ENCODE peak calls at places on chromosomes 2 and 18, in five cellular contexts. L is prostate gland; J is heart right ventricle; V is endodermal cell; C is naive thymus-derived CD4-positive, alpha-beta T cell. I is an unnamed sample.

GRCh38 chr18:48673456-48674197 is 134.8 kb downstream of the CTIF start:
- DNase-seq in L (no peak), J (no peak), V (no peak), C (no peak), I (no peak)

GRCh38 chr2:173298536-173299097 is 56.1 kb upstream of the CDCA7 start:
- DNase-seq in L (no peak), J (no peak), V (no peak), C (no peak), I (no peak)

GRCh38 chr2:180101846-180102245 is 94.7 kb upstream of the CWC22 start:
- DNase-seq in L (no peak), J (no peak), V (no peak), C (no peak), I (no peak)

GRCh38 chr2:190717764-190718651 is 69.1 kb downstream of the NAB1 start:
- DNase-seq in L (no peak), J (no peak), V (no peak), C (no peak), I (no peak)

GRCh38 chr2:204538179-204539009 is 6.9 kb upstream of the PARD3B start:
- DNase-seq in L (no peak), J (no peak), V (peak; percentile 82), C (no peak), I (no peak)

GRCh38 chr2:195575879-195576391 is 81.1 kb upstream of the SLC39A10 start:
- DNase-seq in L (no peak), J (no peak), V (no peak), C (no peak), I (no peak)

GRCh38 chr2:33441235-33441810 is 35.1 kb upstream of the RASGRP3 start:
- DNase-seq in L (no peak), J (no peak), V (peak; percentile 82), C (no peak), I (peak; percentile 60)

GRCh38 chr2:181430406-181431199 is 26.6 kb upstream of the ITGA4 start:
- DNase-seq in L (no peak), J (no peak), V (no peak), C (peak; percentile 11), I (no peak)

GRCh38 chr2:177857538-177857937 is 215.0 kb downstream of the PDE11A start:
- DNase-seq in L (no peak), J (no peak), V (no peak), C (no peak), I (no peak)

GRCh38 chr2:188367164-188367563 is 75.5 kb downstream of the GULP1 start:
- DNase-seq in L (no peak), J (no peak), V (no peak), C (no peak), I (no peak)

GRCh38 chr2:127174176-127174575 is 45.9 kb downstream of the CYP27C1 start:
- DNase-seq in L (no peak), J (no peak), V (peak; percentile 67), C (no peak), I (no peak)

GRCh38 chr2:17083902-17084301 is 418.3 kb upstream of the CYRIA start:
- DNase-seq in L (no peak), J (no peak), V (no peak), C (no peak), I (no peak)

GRCh38 chr2:29606105-29606871 is 315.1 kb downstream of the ALK start:
- DNase-seq in L (no peak), J (no peak), V (no peak), C (no peak), I (no peak)

GRCh38 chr2:240921319-240922233 is 15.4 kb downstream of the CROCC2 start:
- DNase-seq in L (no peak), J (peak; percentile 57), V (peak; percentile 31), C (no peak), I (peak; percentile 86)

GRCh38 chr2:85545780-85546240 is 6.8 kb downstream of the MAT2A start:
- DNase-seq in L (no peak), J (no peak), V (no peak), C (no peak), I (no peak)

GRCh38 chr2:27199241-27199640 is 12.6 kb upstream of the ATRAID start:
- DNase-seq in L (no peak), J (no peak), V (no peak), C (no peak), I (no peak)

GRCh38 chr2:27191107-27191829 is 20.6 kb upstream of the ATRAID start:
- DNase-seq in L (peak; percentile 21), J (no peak), V (peak; percentile 81), C (peak; percentile 28), I (no peak)

GRCh38 chr2:27189989-27190388 is 21.9 kb upstream of the ATRAID start:
- DNase-seq in L (no peak), J (no peak), V (no peak), C (no peak), I (no peak)

GRCh38 chr2:27198627-27199026 is 13.2 kb upstream of the ATRAID start:
- DNase-seq in L (no peak), J (no peak), V (no peak), C (no peak), I (no peak)

GRCh38 chr2:27194538-27195354 is 17.1 kb upstream of the ATRAID start:
- DNase-seq in L (no peak), J (no peak), V (no peak), C (no peak), I (no peak)
- H3K36me3 ChIP-seq in L (no peaks in the 10 kb centered on the region), J (peaks cover under 1% of the 10 kb centered on the region), V (no peaks in the 10 kb centered on the region), C (no peaks in the 10 kb centered on the region), I (no peaks in the 10 kb centered on the region)

GRCh38 chr2:109186656-109187250 is 57.7 kb downstream of the SH3RF3 start:
- DNase-seq in L (no peak), J (no peak), V (no peak), C (no peak), I (no peak)
- H3K4me3 ChIP-seq in L (no peak overlapping the region), J (no peak overlapping the region), V (no peak overlapping the region), C (no peak overlapping the region), I (no peak overlapping the region)

DNA sequence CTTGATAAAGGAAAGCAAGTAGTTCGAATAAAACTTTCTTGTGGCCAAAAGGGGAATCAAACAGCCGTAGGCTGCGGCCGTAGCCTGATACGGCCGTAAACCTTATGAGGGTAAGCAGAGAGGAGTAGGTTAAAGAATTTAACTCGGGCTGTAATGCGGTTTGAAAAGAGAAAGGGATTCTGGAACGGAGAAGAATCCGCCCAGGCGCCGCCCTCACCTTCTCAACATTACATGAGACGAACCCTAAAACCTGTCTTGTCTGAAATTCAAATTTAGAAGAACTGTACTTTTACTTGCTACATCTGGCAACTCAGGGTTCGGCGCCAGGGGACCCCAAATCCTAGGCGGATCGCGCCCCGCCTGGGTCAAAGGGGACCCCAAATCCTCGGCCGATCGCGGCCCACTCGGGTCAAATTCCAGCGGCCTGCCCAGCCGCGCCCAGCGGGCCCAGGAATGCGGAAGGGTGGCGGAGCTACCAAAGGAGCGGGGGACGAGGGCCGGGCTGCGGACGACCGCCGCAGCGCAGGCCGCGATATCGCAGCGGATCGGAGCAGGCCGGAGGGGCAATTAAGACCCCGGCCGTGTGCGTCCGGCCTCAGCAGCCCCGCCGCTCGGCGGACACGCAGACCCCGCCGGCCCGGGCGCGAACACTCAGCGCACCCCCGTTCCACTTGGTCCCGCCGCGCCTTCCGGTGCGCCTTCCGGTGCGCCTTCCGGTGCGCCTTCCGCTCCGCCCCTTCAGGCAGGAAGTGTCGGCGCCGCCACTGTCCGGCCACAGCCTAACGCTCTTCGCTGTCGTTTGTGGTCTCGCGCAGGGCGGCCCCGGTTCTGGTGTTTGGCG is at the start of gene MYL12B:
- DNase-seq in L (peak; percentile 70), J (peak; percentile 82), V (peak; percentile 91), C (peak; percentile 82), I (peak; percentile 92)
- H3K4me1 ChIP-seq in L (peaks cover 7% of the 10 kb centered on the region), J (peaks cover 64% of the 10 kb centered on the region), V (peaks cover 9% of the 10 kb centered on the region), C (peaks cover 54% of the 10 kb centered on the region), I (peaks cover 7% of the 10 kb centered on the region)

DNA sequence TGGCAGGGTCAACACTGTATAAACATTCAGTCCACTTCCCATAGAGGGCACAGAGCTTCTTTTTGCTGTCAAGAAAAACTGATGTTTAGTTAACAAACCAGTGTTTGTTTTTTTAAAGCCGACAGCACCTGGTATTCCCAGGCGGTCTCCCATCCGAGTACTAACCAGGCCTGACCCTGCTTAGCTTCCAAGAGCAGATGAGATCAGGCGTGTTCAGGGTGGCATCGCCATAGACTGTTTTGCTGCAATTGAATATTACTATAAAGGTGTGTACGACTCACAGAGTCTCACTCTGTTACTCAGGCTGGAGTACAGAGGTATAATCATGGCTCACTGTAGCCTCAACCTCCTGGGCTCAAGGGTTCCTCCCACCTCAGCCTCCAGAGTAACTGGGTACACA is 31.5 kb downstream of the CABYR start:
- DNase-seq in L (no peak), J (no peak), V (no peak), C (no peak), I (no peak)
- H3K36me3 ChIP-seq in L (peaks cover 6% of the 10 kb centered on the region), J (peaks cover 53% of the 10 kb centered on the region), V (peaks cover 14% of the 10 kb centered on the region), C (no peaks in the 10 kb centered on the region), I (no peaks in the 10 kb centered on the region)

GRCh38 chr2:69013123-69013836 is at the start of gene ANTXR1:
- DNase-seq in L (peak; percentile 27), J (peak; percentile 36), V (peak; percentile 89), C (no peak), I (peak; percentile 53)
- H3K4me3 ChIP-seq in L (peak within 1 kb of the TSS; percentile 48), J (peak within 1 kb of the TSS; percentile 59), V (peak within 1 kb of the TSS; percentile 94), C (peak within 1 kb of the TSS; percentile 56), I (peak within 1 kb of the TSS; percentile 83)

DNA sequence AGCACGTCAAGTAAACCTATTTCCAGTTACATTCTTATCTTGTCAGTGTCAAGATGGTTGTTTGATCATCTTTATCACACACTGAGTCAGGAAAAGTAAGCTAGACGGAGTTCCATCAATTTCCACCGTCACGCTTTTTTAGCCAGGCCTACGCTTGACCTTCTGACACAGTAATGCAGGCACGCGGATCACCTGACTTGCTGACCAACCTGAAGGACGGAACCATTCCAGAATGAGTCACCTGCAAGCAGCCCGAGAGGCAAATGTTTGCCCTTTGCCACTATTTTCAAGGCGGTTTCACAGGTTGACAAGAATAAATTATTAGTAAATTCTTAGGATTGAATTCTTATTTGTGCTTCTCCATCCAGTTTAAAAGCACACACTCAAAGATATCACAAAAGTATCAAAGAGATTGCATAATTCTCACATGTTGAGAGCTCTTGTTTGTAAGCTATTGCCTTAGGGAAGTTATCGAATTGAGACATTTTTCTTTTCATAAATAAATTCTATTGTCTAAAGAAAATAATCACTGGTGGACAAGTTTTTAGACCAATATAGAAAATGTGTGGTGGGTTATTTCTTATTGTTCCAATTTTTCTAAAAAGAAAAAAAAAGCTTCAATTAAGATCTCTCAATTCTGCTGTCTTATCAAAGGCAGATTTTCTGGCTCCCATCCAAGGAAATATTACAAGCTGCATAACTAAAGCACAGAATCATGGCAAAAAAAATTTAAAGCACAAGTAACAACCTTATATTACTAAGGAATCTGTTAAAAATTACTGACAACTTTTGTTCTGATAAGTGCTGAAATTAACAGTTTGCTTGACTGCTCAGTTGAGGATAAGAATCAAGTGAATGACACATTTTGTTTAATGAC is 31.9 kb downstream of the UXS1 start:
- DNase-seq in L (no peak), J (no peak), V (no peak), C (peak; percentile 32), I (no peak)
- H3K4me1 ChIP-seq in L (no peaks in the 10 kb centered on the region), J (peaks cover 12% of the 10 kb centered on the region), V (no peaks in the 10 kb centered on the region), C (peaks cover 36% of the 10 kb centered on the region), I (no peaks in the 10 kb centered on the region)

I was measured in aorta.